ENCODE peak calls at places on chromosomes 3 and 15, in nine cellular contexts. E, B, O, I, D, W, H, F and C are unnamed samples.

GRCh38 chr3:98657429-98657828 is 64.0 kb upstream of the CPOX start:
- DNase-seq in E (no peak), B (no peak), O (peak), I (no peak), D (peak), W (no peak), H (peak), F (peak), C (no peak)

GRCh38 chr3:131795382-131796085 is 239.3 kb downstream of the CPNE4 start:
- DNase-seq in E (no peak), B (peak), O (no peak), I (no peak), D (no peak), W (no peak), H (no peak), F (peak), C (peak)

GRCh38 chr15:74174216-74174965 is 881 bp downstream of the ISLR start:
- DNase-seq in E (no peak), B (peak), O (no peak), I (no peak), D (no peak), W (no peak), H (no peak), F (no peak), C (peak)

GRCh38 chr3:35393916-35394315 is 245.4 kb upstream of the ARPP21 start:
- DNase-seq in E (no peak), B (peak), O (no peak), I (no peak), D (peak), W (no peak), H (no peak), F (no peak), C (no peak)

GRCh38 chr3:72347819-72348319 is 500.4 kb downstream of the SHQ1 start:
- DNase-seq in E (peak), B (peak), O (peak), I (peak), D (no peak), W (no peak), H (peak), F (no peak), C (peak)

GRCh38 chr3:140420621-140421357 is 257.1 kb upstream of the TRIM42 start:
- DNase-seq in E (no peak), B (peak), O (no peak), I (no peak), D (no peak), W (peak), H (no peak), F (no peak), C (peak)

GRCh38 chr3:61832375-61833229 is 271.2 kb downstream of the PTPRG start:
- DNase-seq in E (no peak), B (no peak), O (no peak), I (no peak), D (no peak), W (peak), H (no peak), F (no peak), C (no peak)

GRCh38 chr3:45312836-45313493 is 75.4 kb upstream of the LARS2 start:
- DNase-seq in E (no peak), B (no peak), O (no peak), I (no peak), D (no peak), W (no peak), H (no peak), F (no peak), C (no peak)

GRCh38 chr15:55588818-55589122 is 625 bp upstream of the PYGO1 start:
- DNase-seq in E (no peak), B (no peak), O (no peak), I (no peak), D (no peak), W (no peak), H (peak), F (no peak), C (no peak)

GRCh38 chr15:65361708-65362459 is 15.9 kb downstream of the IGDCC3 start:
- DNase-seq in E (no peak), B (no peak), O (no peak), I (no peak), D (no peak), W (no peak), H (no peak), F (no peak), C (no peak)

GRCh38 chr3:107068980-107069379 is 308.3 kb upstream of the CCDC54 start:
- DNase-seq in E (no peak), B (peak), O (no peak), I (no peak), D (no peak), W (peak), H (peak), F (no peak), C (peak)

GRCh38 chr3:14598143-14598569 is 53.4 kb upstream of the CCDC174 start:
- DNase-seq in E (no peak), B (peak), O (peak), I (no peak), D (peak), W (peak), H (peak), F (peak), C (peak)

GRCh38 chr3:194689493-194689901 is 3.8 kb downstream of the FAM43A start:
- DNase-seq in E (no peak), B (peak), O (peak), I (no peak), D (no peak), W (peak), H (no peak), F (no peak), C (peak)

GRCh38 chr3:162704238-162704637 is 1207.6 kb downstream of the OTOL1 start:
- DNase-seq in E (no peak), B (no peak), O (no peak), I (no peak), D (no peak), W (no peak), H (no peak), F (no peak), C (no peak)

GRCh38 chr15:94297543-94297942 is 66.2 kb downstream of the MCTP2 start:
- DNase-seq in E (no peak), B (no peak), O (no peak), I (no peak), D (no peak), W (no peak), H (no peak), F (no peak), C (peak)

GRCh38 chr3:90054306-90054705 is 946.9 kb downstream of the EPHA3 start:
- DNase-seq in E (no peak), B (no peak), O (no peak), I (no peak), D (no peak), W (no peak), H (no peak), F (no peak), C (peak)

GRCh38 chr15:29852201-29852600 is 29.9 kb upstream of the TJP1 start:
- DNase-seq in E (no peak), B (no peak), O (no peak), I (no peak), D (no peak), W (no peak), H (no peak), F (no peak), C (no peak)

GRCh38 chr3:126108689-126109075 is 24.8 kb upstream of the SLC41A3 start:
- DNase-seq in E (no peak), B (no peak), O (no peak), I (no peak), D (no peak), W (no peak), H (no peak), F (no peak), C (no peak)

GRCh38 chr15:90240856-90241255 is 6.8 kb downstream of the GDPGP1 start:
- DNase-seq in E (no peak), B (no peak), O (no peak), I (no peak), D (no peak), W (no peak), H (no peak), F (no peak), C (no peak)

GRCh38 chr15:76206325-76206976 is 104.8 kb downstream of the ETFA start:
- DNase-seq in E (peak), B (peak), O (no peak), I (no peak), D (no peak), W (peak), H (peak), F (peak), C (peak)

GRCh38 chr15:82970078-82970686 is 15.8 kb upstream of the RAMAC start:
- DNase-seq in E (no peak), B (no peak), O (no peak), I (no peak), D (no peak), W (no peak), H (no peak), F (no peak), C (no peak)

GRCh38 chr3:22089284-22089683 is 338.3 kb upstream of the ZNF385D start:
- DNase-seq in E (peak), B (peak), O (no peak), I (no peak), D (no peak), W (peak), H (no peak), F (peak), C (peak)

GRCh38 chr15:90002428-90002844 is 1.3 kb downstream of the ZNF710 start:
- DNase-seq in E (peak), B (peak), O (no peak), I (no peak), D (no peak), W (peak), H (no peak), F (no peak), C (peak)

GRCh38 chr3:52710512-52710911 is 4.6 kb downstream of the SPCS1 start:
- DNase-seq in E (no peak), B (no peak), O (no peak), I (no peak), D (no peak), W (no peak), H (no peak), F (no peak), C (no peak)

GRCh38 chr3:177905173-177905894 is 630.9 kb upstream of the KCNMB2 start:
- DNase-seq in E (no peak), B (peak), O (no peak), I (no peak), D (no peak), W (peak), H (no peak), F (no peak), C (peak)

GRCh38 chr3:13113346-13114335 is 40.4 kb upstream of the IQSEC1 start:
- DNase-seq in E (no peak), B (no peak), O (no peak), I (no peak), D (no peak), W (no peak), H (no peak), F (no peak), C (no peak)

GRCh38 chr3:9342696-9343095 is 20.2 kb upstream of the THUMPD3 start:
- DNase-seq in E (peak), B (no peak), O (no peak), I (no peak), D (no peak), W (no peak), H (no peak), F (no peak), C (no peak)

GRCh38 chr3:15557511-15557946 is 36.0 kb upstream of the COLQ start:
- DNase-seq in E (peak), B (peak), O (peak), I (peak), D (peak), W (peak), H (peak), F (no peak), C (peak)

GRCh38 chr3:166526878-166527277 is 689.7 kb upstream of the BCHE start:
- DNase-seq in E (no peak), B (no peak), O (no peak), I (no peak), D (no peak), W (no peak), H (no peak), F (no peak), C (no peak)